ENCODE peak calls at places on chromosomes 3 and 15, in nine cellular contexts. J is progenitor cell of endocrine pancreas, Z is uterus, N is bronchial epithelial cell, I is RWPE1, Y is cardiac fibroblast, F is neural crest cell, G is upper lobe of right lung, O is mesothelial cell of epicardium. U is an unnamed sample.
A peak's percentile ranks its signal among the peaks of the same experiment; 100 is the strongest.

GRCh38 chr15:55337160-55337559 is 18.1 kb downstream of the PIGB start:
- DNase-seq in J (no peak), Z (no peak), N (no peak), I (no peak), Y (no peak), F (no peak), G (no peak), O (no peak), U (no peak)

GRCh38 chr3:104323226-104323625 is 1043.5 kb upstream of the ALCAM start:
- DNase-seq in J (no peak), Z (no peak), N (peak; percentile 2), I (no peak), Y (no peak), F (no peak), G (no peak), O (no peak), U (no peak)

GRCh38 chr3:62600033-62600432 is 226.7 kb upstream of the FEZF2 start:
- DNase-seq in J (no peak), Z (no peak), N (no peak), I (no peak), Y (no peak), F (no peak), G (no peak), O (no peak), U (no peak)

GRCh38 chr3:166013073-166013679 is 176.0 kb upstream of the BCHE start:
- DNase-seq in J (no peak), Z (no peak), N (peak; percentile 58), I (peak; percentile 10), Y (peak; percentile 32), F (peak; percentile 39), G (no peak), O (no peak), U (peak; percentile 41)

GRCh38 chr15:87224409-87224808 is 1032.1 kb downstream of the NTRK3 start:
- DNase-seq in J (no peak), Z (no peak), N (no peak), I (no peak), Y (no peak), F (no peak), G (no peak), O (no peak), U (no peak)

GRCh38 chr15:79028411-79028964 is 62.1 kb downstream of the RASGRF1 start:
- DNase-seq in J (peak; percentile 44), Z (no peak), N (peak; percentile 20), I (peak; percentile 54), Y (peak; percentile 41), F (peak; percentile 73), G (no peak), O (no peak), U (peak; percentile 70)

GRCh38 chr3:79202471-79203143 is 565.2 kb downstream of the ROBO1 start:
- DNase-seq in J (no peak), Z (no peak), N (no peak), I (no peak), Y (no peak), F (no peak), G (no peak), O (no peak), U (no peak)

GRCh38 chr3:128849776-128850542 is 29.5 kb upstream of the ACAD9 start:
- DNase-seq in J (no peak), Z (no peak), N (no peak), I (peak; percentile 11), Y (peak; percentile 26), F (no peak), G (no peak), O (no peak), U (no peak)

GRCh38 chr15:53759333-53759975 is at the start of gene WDR72:
- DNase-seq in J (peak; percentile 20), Z (no peak), N (no peak), I (peak; percentile 14), Y (no peak), F (peak; percentile 20), G (peak; percentile 70), O (no peak), U (peak; percentile 5)

GRCh38 chr15:84702961-84703482 is 12.9 kb downstream of the SEC11A start:
- DNase-seq in J (no peak), Z (peak; percentile 49), N (no peak), I (no peak), Y (peak; percentile 89), F (no peak), G (no peak), O (no peak), U (no peak)

GRCh38 chr15:63370764-63371163 is 10.9 kb downstream of the CA12 start:
- DNase-seq in J (no peak), Z (no peak), N (no peak), I (no peak), Y (no peak), F (no peak), G (no peak), O (no peak), U (no peak)

GRCh38 chr3:156553705-156554356 is 1.1 kb downstream of the SSR3 start:
- DNase-seq in J (no peak), Z (no peak), N (peak; percentile 47), I (no peak), Y (peak; percentile 75), F (no peak), G (no peak), O (no peak), U (no peak)

GRCh38 chr3:12175137-12175593 is 16.5 kb upstream of the TIMP4 start:
- DNase-seq in J (no peak), Z (no peak), N (no peak), I (no peak), Y (peak; percentile 35), F (no peak), G (no peak), O (no peak), U (no peak)

GRCh38 chr3:134880431-134880830 is 85.4 kb downstream of the EPHB1 start:
- DNase-seq in J (no peak), Z (no peak), N (no peak), I (no peak), Y (no peak), F (no peak), G (no peak), O (no peak), U (no peak)

GRCh38 chr3:52704611-52705437 is 767 bp downstream of the GLT8D1 start:
- DNase-seq in J (no peak), Z (no peak), N (no peak), I (no peak), Y (peak; percentile 26), F (no peak), G (no peak), O (no peak), U (peak; percentile 7)

GRCh38 chr3:189316296-189317019 is 144.7 kb downstream of the TPRG1 start:
- DNase-seq in J (no peak), Z (no peak), N (peak; percentile 92), I (peak; percentile 55), Y (no peak), F (no peak), G (no peak), O (no peak), U (no peak)

GRCh38 chr3:29721789-29722188 is 440.9 kb downstream of the RBMS3 start:
- DNase-seq in J (no peak), Z (no peak), N (peak; percentile 18), I (no peak), Y (peak; percentile 24), F (no peak), G (no peak), O (no peak), U (no peak)

GRCh38 chr15:32641517-32642059 is at the start of gene SCG5:
- DNase-seq in J (peak; percentile 46), Z (peak; percentile 18), N (peak; percentile 38), I (no peak), Y (peak; percentile 41), F (peak; percentile 44), G (peak; percentile 73), O (peak; percentile 46), U (peak; percentile 60)

GRCh38 chr3:127628788-127629456 is at the start of gene PODXL2:
- DNase-seq in J (peak; percentile 51), Z (peak; percentile 48), N (no peak), I (peak; percentile 91), Y (peak; percentile 66), F (peak; percentile 36), G (peak; percentile 77), O (peak; percentile 56), U (peak; percentile 57)

DNA sequence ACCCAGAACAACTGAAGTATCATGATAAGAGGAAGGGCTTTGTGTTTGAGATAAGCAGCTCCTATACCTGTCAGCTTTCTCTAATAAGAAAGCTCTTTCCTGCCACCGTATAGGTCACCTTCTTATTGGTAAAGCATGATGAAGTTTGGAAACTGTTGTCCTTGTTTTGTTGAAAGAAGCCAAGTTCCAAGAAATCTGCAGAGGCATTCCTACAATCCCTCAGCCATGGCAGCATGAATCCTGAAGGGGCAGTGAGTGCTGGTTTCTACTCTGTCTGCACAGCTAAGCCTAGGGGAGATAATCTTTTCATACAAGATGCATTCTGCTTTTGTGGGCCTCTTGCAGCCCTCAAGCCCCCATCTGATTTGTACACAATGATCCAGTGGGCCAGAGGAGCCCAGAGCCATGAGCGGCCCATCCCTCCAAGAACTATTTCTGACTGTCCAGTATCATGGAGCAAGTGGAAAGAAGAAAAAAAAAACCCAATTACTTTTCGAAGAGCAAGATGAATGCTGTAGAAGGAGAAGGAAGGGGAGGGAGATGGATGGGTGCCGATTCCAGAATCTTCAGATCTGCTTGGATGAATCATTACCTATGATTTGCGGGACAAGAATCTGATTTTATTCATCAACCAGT is 1.9 kb upstream of the THBS1 start:
- DNase-seq in J (no peak), Z (no peak), N (no peak), I (no peak), Y (peak; percentile 69), F (no peak), G (no peak), O (no peak), U (no peak)
- TF ChIP-seq CTCF in J (no peak), Z (peak; percentile 26), N (no peak), I (no peak), Y (peak; percentile 28), F (no peak), G (no peak), O (no peak), U (no peak)

GRCh38 chr3:17307482-17307881 is 422.7 kb downstream of the PLCL2 start:
- DNase-seq in J (no peak), Z (no peak), N (peak; percentile 29), I (no peak), Y (no peak), F (no peak), G (no peak), O (no peak), U (no peak)
- TF ChIP-seq CTCF in J (no peak), Z (no peak), N (no peak), I (no peak), Y (no peak), F (no peak), G (no peak), O (no peak), U (no peak)

GRCh38 chr3:5226783-5227182 is 39.3 kb downstream of the EDEM1 start:
- DNase-seq in J (no peak), Z (no peak), N (peak; percentile 17), I (peak; percentile 9), Y (peak; percentile 62), F (no peak), G (no peak), O (no peak), U (no peak)
- TF ChIP-seq CTCF in J (peak; percentile 60), Z (peak; percentile 22), N (peak; percentile 14), I (peak; percentile 33), Y (peak; percentile 34), F (peak; percentile 68), G (peak; percentile 32), O (peak; percentile 35), U (no peak)

DNA sequence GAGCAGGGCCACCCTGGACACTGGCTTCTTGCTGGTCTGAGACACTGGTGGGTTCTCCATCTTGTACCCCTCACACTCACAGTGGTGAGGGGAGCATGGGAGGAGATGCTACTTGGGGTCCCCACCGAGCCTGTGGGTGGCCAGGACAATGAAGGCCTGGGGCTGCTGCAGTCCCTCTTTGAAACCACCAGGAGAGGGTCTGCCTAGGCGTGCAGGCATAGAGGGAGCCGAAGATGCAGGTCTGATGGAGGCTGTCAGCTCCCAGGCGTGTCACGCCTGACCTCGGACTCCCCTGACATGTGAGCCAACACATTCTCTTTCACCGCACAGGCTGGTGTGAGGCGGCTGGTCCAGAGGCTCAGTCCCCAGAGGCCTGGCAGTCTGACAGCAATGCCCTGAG is 39.1 kb downstream of the NIPA2 start:
- DNase-seq in J (no peak), Z (no peak), N (no peak), I (no peak), Y (no peak), F (no peak), G (no peak), O (no peak), U (no peak)
- TF ChIP-seq CTCF in J (no peak), Z (no peak), N (no peak), I (no peak), Y (no peak), F (no peak), G (no peak), O (no peak), U (no peak)